ENCODE peak calls at places on chromosome 1, in nine cellular contexts. Y, B, S, C, V, J, Q, O and A are unnamed samples.

GRCh38 chr1:204151562-204152309 is at the start of gene ETNK2:
- ATAC-seq in Y (peak), B (peak), S (peak), C (peak), V (peak), J (peak), Q (no peak), O (peak), A (peak)

GRCh38 chr1:48757363-48757762 is 19.3 kb downstream of the BEND5 start:
- ATAC-seq in Y (no peak), B (no peak), S (no peak), C (peak), V (no peak), J (no peak), Q (no peak), O (peak), A (peak)

GRCh38 chr1:207364622-207365021 is 43.1 kb downstream of the CD55 start:
- ATAC-seq in Y (no peak), B (no peak), S (no peak), C (no peak), V (no peak), J (no peak), Q (no peak), O (no peak), A (no peak)

GRCh38 chr1:15245593-15246325 is 1.3 kb upstream of the FHAD1 start:
- ATAC-seq in Y (peak), B (no peak), S (peak), C (no peak), V (no peak), J (peak), Q (no peak), O (no peak), A (no peak)

GRCh38 chr1:5980314-5981008 is 11.8 kb downstream of the NPHP4 start:
- ATAC-seq in Y (peak), B (no peak), S (peak), C (no peak), V (no peak), J (peak), Q (no peak), O (no peak), A (peak)

GRCh38 chr1:234699795-234700665 is 90.1 kb upstream of the IRF2BP2 start:
- ATAC-seq in Y (peak), B (peak), S (peak), C (peak), V (peak), J (peak), Q (no peak), O (peak), A (peak)

GRCh38 chr1:159430985-159431384 is 1.0 kb upstream of the OR10J4 start:
- ATAC-seq in Y (no peak), B (no peak), S (no peak), C (no peak), V (no peak), J (peak), Q (no peak), O (no peak), A (no peak)

GRCh38 chr1:167910530-167910929 is 3.4 kb downstream of the ADCY10 start:
- ATAC-seq in Y (no peak), B (no peak), S (peak), C (no peak), V (no peak), J (no peak), Q (no peak), O (no peak), A (no peak)

GRCh38 chr1:21237386-21238088 is 52.7 kb downstream of the ECE1 start:
- ATAC-seq in Y (no peak), B (no peak), S (no peak), C (no peak), V (no peak), J (no peak), Q (no peak), O (no peak), A (no peak)

GRCh38 chr1:53080769-53081168 is 18.8 kb downstream of the PODN start:
- ATAC-seq in Y (no peak), B (no peak), S (no peak), C (no peak), V (no peak), J (no peak), Q (no peak), O (no peak), A (no peak)

GRCh38 chr1:96971439-96971838 is 249.9 kb downstream of the PTBP2 start:
- ATAC-seq in Y (no peak), B (no peak), S (no peak), C (no peak), V (no peak), J (no peak), Q (no peak), O (no peak), A (no peak)

GRCh38 chr1:228445867-228446584 is 29.4 kb upstream of the TRIM17 start:
- ATAC-seq in Y (peak), B (peak), S (peak), C (peak), V (peak), J (peak), Q (peak), O (peak), A (peak)

GRCh38 chr1:23964790-23965740 is 5.4 kb downstream of the PNRC2 start:
- ATAC-seq in Y (no peak), B (no peak), S (no peak), C (no peak), V (no peak), J (no peak), Q (no peak), O (peak), A (no peak)

GRCh38 chr1:230760360-230760827 is 13.2 kb downstream of the CAPN9 start:
- ATAC-seq in Y (no peak), B (no peak), S (peak), C (no peak), V (no peak), J (peak), Q (peak), O (no peak), A (no peak)

GRCh38 chr1:174160109-174160473 is 771 bp downstream of the RABGAP1L start:
- ATAC-seq in Y (peak), B (no peak), S (peak), C (peak), V (peak), J (peak), Q (peak), O (peak), A (no peak)

GRCh38 chr1:97384294-97384952 is 536.4 kb downstream of the DPYD start:
- ATAC-seq in Y (peak), B (no peak), S (peak), C (no peak), V (no peak), J (no peak), Q (no peak), O (no peak), A (no peak)

GRCh38 chr1:53110370-53111072 is 31.9 kb downstream of the SLC1A7 start:
- ATAC-seq in Y (no peak), B (peak), S (peak), C (peak), V (peak), J (peak), Q (peak), O (peak), A (no peak)

GRCh38 chr1:24283326-24284155 is 35.6 kb upstream of the GRHL3 start:
- ATAC-seq in Y (peak), B (no peak), S (no peak), C (no peak), V (no peak), J (no peak), Q (no peak), O (no peak), A (no peak)

GRCh38 chr1:58468612-58469493 is 77.7 kb downstream of the OMA1 start:
- ATAC-seq in Y (no peak), B (no peak), S (no peak), C (no peak), V (no peak), J (no peak), Q (no peak), O (no peak), A (no peak)

GRCh38 chr1:197327776-197328364 is 59.8 kb downstream of the CRB1 start:
- ATAC-seq in Y (peak), B (no peak), S (no peak), C (no peak), V (no peak), J (no peak), Q (no peak), O (no peak), A (no peak)

GRCh38 chr1:114218397-114219237 is 64.9 kb upstream of the SYT6 start:
- ATAC-seq in Y (no peak), B (no peak), S (no peak), C (no peak), V (peak), J (peak), Q (peak), O (no peak), A (peak)

GRCh38 chr1:85363102-85363501 is 86.7 kb upstream of the BCL10 start:
- ATAC-seq in Y (no peak), B (no peak), S (no peak), C (no peak), V (no peak), J (no peak), Q (no peak), O (no peak), A (no peak)

GRCh38 chr1:191702124-191702523 is 456.1 kb upstream of the RGS18 start:
- ATAC-seq in Y (no peak), B (no peak), S (no peak), C (no peak), V (no peak), J (no peak), Q (no peak), O (no peak), A (no peak)

GRCh38 chr1:14435368-14436023 is 163.0 kb upstream of the KAZN start:
- ATAC-seq in Y (no peak), B (no peak), S (peak), C (no peak), V (no peak), J (no peak), Q (no peak), O (no peak), A (no peak)

GRCh38 chr1:51636765-51637522 is 20.1 kb downstream of the OSBPL9 start:
- ATAC-seq in Y (peak), B (no peak), S (peak), C (no peak), V (no peak), J (no peak), Q (no peak), O (no peak), A (no peak)

GRCh38 chr1:36207339-36207738 is 16.9 kb upstream of the THRAP3 start:
- ATAC-seq in Y (peak), B (no peak), S (peak), C (no peak), V (no peak), J (peak), Q (peak), O (no peak), A (no peak)